ENCODE peak calls at places on chromosomes 2 and 18, in four cellular contexts. O is RWPE1, P is thoracic aorta, Z is fibroblast of lung. G is an unnamed sample.

GRCh38 chr18:361941-362913 is 94.4 kb upstream of the THOC1 start:
- DNase-seq in P (no peak), Z (peak), O (no peak), G (no peak)

GRCh38 chr2:16257001-16257724 is 316.8 kb downstream of the MYCN start:
- DNase-seq in Z (no peak), O (no peak), P (no peak), G (no peak)

GRCh38 chr2:126950499-126950898 is 51.8 kb downstream of the TEX51 start:
- DNase-seq in P (no peak), O (no peak), Z (no peak), G (no peak)

GRCh38 chr2:163610817-163611556 is 124.8 kb downstream of the FIGN start:
- DNase-seq in P (no peak), O (no peak), Z (no peak), G (no peak)

GRCh38 chr18:44545359-44545985 is 135.2 kb upstream of the SETBP1 start:
- DNase-seq in P (no peak), O (no peak), Z (no peak), G (no peak)

GRCh38 chr18:25726278-25726677 is 364.1 kb downstream of the SS18 start:
- DNase-seq in P (no peak), O (no peak), Z (peak), G (no peak)

GRCh38 chr2:241833101-241833937 is 24.3 kb downstream of the NEU4 start:
- DNase-seq in O (no peak), Z (peak), P (no peak), G (no peak)

GRCh38 chr2:16383411-16383810 is 282.2 kb downstream of the CYRIA start:
- DNase-seq in P (no peak), Z (no peak), O (no peak), G (no peak)

GRCh38 chr2:47460766-47461165 is 57.8 kb downstream of the MSH2 start:
- DNase-seq in Z (no peak), O (no peak), P (no peak), G (no peak)

GRCh38 chr2:220469201-220469600 is 841.8 kb downstream of the SLC4A3 start:
- DNase-seq in P (no peak), O (no peak), Z (peak), G (no peak)

GRCh38 chr2:219254590-219255219 is 987 bp upstream of the TUBA4A start:
- DNase-seq in P (no peak), O (no peak), Z (no peak), G (no peak)

GRCh38 chr18:31500161-31500688 is 2.2 kb downstream of the DSG2 start:
- DNase-seq in O (no peak), P (no peak), Z (no peak), G (no peak)

GRCh38 chr18:75607701-75608100 is 180.2 kb upstream of the SMIM21 start:
- DNase-seq in Z (peak), O (no peak), P (no peak), G (no peak)

GRCh38 chr2:241500016-241500415 is 8.4 kb downstream of the STK25 start:
- DNase-seq in Z (no peak), P (no peak), O (no peak), G (no peak)

GRCh38 chr2:169137924-169138323 is 68.6 kb downstream of the DHRS9 start:
- DNase-seq in O (no peak), Z (no peak), P (no peak), G (no peak)

GRCh38 chr2:9135804-9136558 is 70.6 kb upstream of the ASAP2 start:
- DNase-seq in P (no peak), Z (peak), O (no peak), G (no peak)

GRCh38 chr2:215392687-215393270 is 43.1 kb downstream of the FN1 start:
- DNase-seq in P (no peak), Z (no peak), O (no peak), G (no peak)

GRCh38 chr18:77851798-77852197 is 602.1 kb downstream of the GALR1 start:
- DNase-seq in P (no peak), O (no peak), Z (no peak), G (no peak)